ENCODE peak calls at places on chromosome 17, in eight cellular contexts. One of them, this sample, is unnamed.

GRCh38 chr17:16512011-16512410 is 20.0 kb upstream of the LRRC75A start:
- DNase-seq in stimulated activated CD4-positive, alpha-beta T cell treated with anti-CD3 and anti-CD28 coated beads, Interleukin-1b, Interleukin-23, amount 100 ng/mL, for 1 hour: no peak
- DNase-seq in activated gamma-delta T cell treated with Interleukin-2 at 50 U/mL for 16 hours: no peak
- DNase-seq in esophagus squamous epithelium: no peak
- DNase-seq in DMS53: peak; percentile 44
- DNase-seq in iris pigment epithelial cell: no peak
- DNase-seq in upper lobe of right lung: no peak
- DNase-seq in memory B cell: no peak
- DNase-seq in this sample: no peak

GRCh38 chr17:12737740-12738469 is 51.4 kb upstream of the ARHGAP44 start:
- DNase-seq in upper lobe of right lung: no peak
- DNase-seq in stimulated activated CD4-positive, alpha-beta T cell treated with anti-CD3 and anti-CD28 coated beads, Interleukin-1b, Interleukin-23, amount 100 ng/mL, for 1 hour: no peak
- DNase-seq in DMS53: no peak
- DNase-seq in activated gamma-delta T cell treated with Interleukin-2 at 50 U/mL for 16 hours: no peak
- DNase-seq in iris pigment epithelial cell: peak; percentile 29
- DNase-seq in esophagus squamous epithelium: no peak
- DNase-seq in memory B cell: no peak
- DNase-seq in this sample: no peak

GRCh38 chr17:81821603-81822311 is 11.3 kb downstream of the MCRIP1 start:
- DNase-seq in DMS53: peak; percentile 97
- DNase-seq in stimulated activated CD4-positive, alpha-beta T cell treated with anti-CD3 and anti-CD28 coated beads, Interleukin-1b, Interleukin-23, amount 100 ng/mL, for 1 hour: no peak
- DNase-seq in memory B cell: no peak
- DNase-seq in esophagus squamous epithelium: no peak
- DNase-seq in iris pigment epithelial cell: peak; percentile 26
- DNase-seq in activated gamma-delta T cell treated with Interleukin-2 at 50 U/mL for 16 hours: no peak
- DNase-seq in upper lobe of right lung: peak; percentile 94
- DNase-seq in this sample: no peak

GRCh38 chr17:50308666-50309065 is 34.4 kb downstream of the TMEM92 start:
- DNase-seq in esophagus squamous epithelium: no peak
- DNase-seq in stimulated activated CD4-positive, alpha-beta T cell treated with anti-CD3 and anti-CD28 coated beads, Interleukin-1b, Interleukin-23, amount 100 ng/mL, for 1 hour: no peak
- DNase-seq in upper lobe of right lung: no peak
- DNase-seq in memory B cell: no peak
- DNase-seq in iris pigment epithelial cell: no peak
- DNase-seq in DMS53: no peak
- DNase-seq in activated gamma-delta T cell treated with Interleukin-2 at 50 U/mL for 16 hours: no peak
- DNase-seq in this sample: no peak

GRCh38 chr17:32341857-32342602 is at the start of gene C17orf75:
- DNase-seq in DMS53: peak; percentile 88
- DNase-seq in esophagus squamous epithelium: no peak
- DNase-seq in memory B cell: peak; percentile 75
- DNase-seq in activated gamma-delta T cell treated with Interleukin-2 at 50 U/mL for 16 hours: peak; percentile 74
- DNase-seq in stimulated activated CD4-positive, alpha-beta T cell treated with anti-CD3 and anti-CD28 coated beads, Interleukin-1b, Interleukin-23, amount 100 ng/mL, for 1 hour: peak; percentile 64
- DNase-seq in iris pigment epithelial cell: peak; percentile 78
- DNase-seq in upper lobe of right lung: peak; percentile 91
- DNase-seq in this sample: peak; percentile 42

GRCh38 chr17:76672892-76673291 is 29.3 kb upstream of the ST6GALNAC1 start:
- DNase-seq in stimulated activated CD4-positive, alpha-beta T cell treated with anti-CD3 and anti-CD28 coated beads, Interleukin-1b, Interleukin-23, amount 100 ng/mL, for 1 hour: no peak
- DNase-seq in upper lobe of right lung: no peak
- DNase-seq in activated gamma-delta T cell treated with Interleukin-2 at 50 U/mL for 16 hours: no peak
- DNase-seq in DMS53: no peak
- DNase-seq in iris pigment epithelial cell: no peak
- DNase-seq in esophagus squamous epithelium: no peak
- DNase-seq in memory B cell: no peak
- DNase-seq in this sample: no peak

GRCh38 chr17:49996495-49997255 is 1.7 kb upstream of the DLX3 start:
- DNase-seq in activated gamma-delta T cell treated with Interleukin-2 at 50 U/mL for 16 hours: peak; percentile 67
- DNase-seq in esophagus squamous epithelium: no peak
- DNase-seq in stimulated activated CD4-positive, alpha-beta T cell treated with anti-CD3 and anti-CD28 coated beads, Interleukin-1b, Interleukin-23, amount 100 ng/mL, for 1 hour: peak; percentile 65
- DNase-seq in upper lobe of right lung: peak; percentile 81
- DNase-seq in memory B cell: peak; percentile 86
- DNase-seq in iris pigment epithelial cell: no peak
- DNase-seq in DMS53: peak; percentile 71
- DNase-seq in this sample: no peak

GRCh38 chr17:48747445-48748363 is 19.2 kb upstream of the HOXB13 start:
- DNase-seq in esophagus squamous epithelium: no peak
- DNase-seq in iris pigment epithelial cell: no peak
- DNase-seq in DMS53: no peak
- DNase-seq in memory B cell: no peak
- DNase-seq in activated gamma-delta T cell treated with Interleukin-2 at 50 U/mL for 16 hours: no peak
- DNase-seq in stimulated activated CD4-positive, alpha-beta T cell treated with anti-CD3 and anti-CD28 coated beads, Interleukin-1b, Interleukin-23, amount 100 ng/mL, for 1 hour: no peak
- DNase-seq in upper lobe of right lung: no peak
- DNase-seq in this sample: no peak

GRCh38 chr17:73158133-73158532 is 6.7 kb upstream of the SSTR2 start:
- DNase-seq in activated gamma-delta T cell treated with Interleukin-2 at 50 U/mL for 16 hours: no peak
- DNase-seq in iris pigment epithelial cell: no peak
- DNase-seq in stimulated activated CD4-positive, alpha-beta T cell treated with anti-CD3 and anti-CD28 coated beads, Interleukin-1b, Interleukin-23, amount 100 ng/mL, for 1 hour: no peak
- DNase-seq in upper lobe of right lung: no peak
- DNase-seq in DMS53: no peak
- DNase-seq in esophagus squamous epithelium: no peak
- DNase-seq in memory B cell: no peak
- DNase-seq in this sample: no peak